ENCODE peak calls at places on chromosomes 1 and 21, in four cellular contexts. One of them, this sample, is unnamed.

GRCh38 chr1:93591833-93592635 is 89.6 kb downstream of the BCAR3 start:
- DNase-seq in H1: no peak
- DNase-seq in K562: peak
- DNase-seq in HepG2: peak
- DNase-seq in this sample: peak

GRCh38 chr1:98903261-98903660 is 101.4 kb downstream of the PLPPR5 start:
- DNase-seq in H1: no peak
- DNase-seq in K562: no peak
- DNase-seq in HepG2: no peak
- DNase-seq in this sample: no peak

GRCh38 chr1:169483500-169483966 is 2.2 kb downstream of the SLC19A2 start:
- DNase-seq in H1: no peak
- DNase-seq in K562: peak
- DNase-seq in HepG2: peak
- DNase-seq in this sample: no peak

GRCh38 chr1:3192359-3192758 is 123.4 kb downstream of the PRDM16 start:
- DNase-seq in H1: no peak
- DNase-seq in K562: no peak
- DNase-seq in HepG2: peak
- DNase-seq in this sample: no peak

GRCh38 chr1:207218512-207219352 is 102.7 kb upstream of the CD55 start:
- DNase-seq in H1: no peak
- DNase-seq in K562: no peak
- DNase-seq in HepG2: no peak
- DNase-seq in this sample: no peak

GRCh38 chr1:26014179-26014578 is 7.4 kb upstream of the EXTL1 start:
- DNase-seq in H1: no peak
- DNase-seq in K562: no peak
- DNase-seq in HepG2: no peak
- DNase-seq in this sample: no peak

GRCh38 chr1:210536263-210536961 is 207.7 kb downstream of the HHAT start:
- DNase-seq in H1: no peak
- DNase-seq in K562: no peak
- DNase-seq in HepG2: no peak
- DNase-seq in this sample: no peak

GRCh38 chr1:181347495-181348390 is 135.6 kb upstream of the CACNA1E start:
- DNase-seq in H1: no peak
- DNase-seq in K562: no peak
- DNase-seq in HepG2: no peak
- DNase-seq in this sample: no peak

GRCh38 chr1:185786524-185786923 is 52.3 kb downstream of the HMCN1 start:
- DNase-seq in H1: no peak
- DNase-seq in K562: no peak
- DNase-seq in HepG2: no peak
- DNase-seq in this sample: no peak

GRCh38 chr1:105260018-105260417 is 1510.3 kb downstream of the AMY1C start:
- DNase-seq in H1: no peak
- DNase-seq in K562: no peak
- DNase-seq in HepG2: no peak
- DNase-seq in this sample: no peak

GRCh38 chr21:41883582-41883981 is 4.4 kb upstream of the PRDM15 start:
- DNase-seq in H1: no peak
- DNase-seq in K562: no peak
- DNase-seq in HepG2: no peak
- DNase-seq in this sample: no peak

GRCh38 chr1:192831706-192832355 is 23.0 kb downstream of the RGS2 start:
- DNase-seq in H1: no peak
- DNase-seq in K562: no peak
- DNase-seq in HepG2: no peak
- DNase-seq in this sample: no peak

GRCh38 chr1:204127597-204128242 is 24.1 kb downstream of the ETNK2 start:
- DNase-seq in H1: no peak
- DNase-seq in K562: peak
- DNase-seq in HepG2: peak
- DNase-seq in this sample: no peak

GRCh38 chr1:155083865-155084721 is 5.5 kb downstream of the EFNA3 start:
- DNase-seq in H1: no peak
- DNase-seq in K562: no peak
- DNase-seq in HepG2: peak
- DNase-seq in this sample: no peak

GRCh38 chr1:40078512-40079333 is 18.3 kb downstream of the PPT1 start:
- DNase-seq in H1: no peak
- DNase-seq in K562: peak
- DNase-seq in HepG2: peak
- DNase-seq in this sample: no peak

GRCh38 chr21:31318971-31319370 is 25.1 kb downstream of the TIAM1 start:
- DNase-seq in H1: no peak
- DNase-seq in K562: no peak
- DNase-seq in HepG2: no peak
- DNase-seq in this sample: no peak

GRCh38 chr1:44481701-44482100 is 76.6 kb downstream of the RNF220 start:
- DNase-seq in H1: no peak
- DNase-seq in K562: no peak
- DNase-seq in HepG2: no peak
- DNase-seq in this sample: no peak

GRCh38 chr1:153774780-153775431 is at the start of gene SLC27A3:
- DNase-seq in H1: peak
- DNase-seq in K562: peak
- DNase-seq in HepG2: no peak
- DNase-seq in this sample: no peak

GRCh38 chr21:33750017-33750416 is 107.7 kb downstream of the ITSN1 start:
- DNase-seq in H1: no peak
- DNase-seq in K562: no peak
- DNase-seq in HepG2: no peak
- DNase-seq in this sample: no peak
- TF ChIP-seq HDAC6 in H1: no peak
- TF ChIP-seq HDAC6 in K562: no peak
- TF ChIP-seq HDAC6 in HepG2: no peak
- TF ChIP-seq HDAC6 in this sample: no peak

GRCh38 chr1:55127827-55128343 is 87.3 kb downstream of the USP24 start:
- DNase-seq in H1: no peak
- DNase-seq in K562: no peak
- DNase-seq in HepG2: no peak
- DNase-seq in this sample: peak
- TF ChIP-seq HDAC6 in H1: no peak
- TF ChIP-seq HDAC6 in K562: no peak
- TF ChIP-seq HDAC6 in HepG2: no peak
- TF ChIP-seq HDAC6 in this sample: no peak

GRCh38 chr1:57858740-57859139 is 434.9 kb upstream of the DAB1 start:
- DNase-seq in H1: no peak
- DNase-seq in K562: no peak
- DNase-seq in HepG2: no peak
- DNase-seq in this sample: no peak
- TF ChIP-seq HDAC6 in H1: no peak
- TF ChIP-seq HDAC6 in K562: no peak
- TF ChIP-seq HDAC6 in HepG2: no peak
- TF ChIP-seq HDAC6 in this sample: no peak

GRCh38 chr1:5109652-5110051 is 455.2 kb downstream of the AJAP1 start:
- DNase-seq in H1: no peak
- DNase-seq in K562: no peak
- DNase-seq in HepG2: no peak
- DNase-seq in this sample: no peak
- TF ChIP-seq HDAC6 in H1: no peak
- TF ChIP-seq HDAC6 in K562: no peak
- TF ChIP-seq HDAC6 in HepG2: no peak
- TF ChIP-seq HDAC6 in this sample: no peak